ENCODE peak calls at places on chromosomes 7 and 10, in four cellular contexts. N, Z, U and W are unnamed samples.

GRCh38 chr7:54904986-54905385 is 113.8 kb upstream of the EGFR start:
- DNase-seq in N (peak; percentile 39), Z (no peak), U (no peak), W (peak; percentile 67)

GRCh38 chr10:88555190-88555894 is 27.8 kb downstream of the RNLS start:
- DNase-seq in N (no peak), Z (no peak), U (no peak), W (peak; percentile 58)

GRCh38 chr10:74213571-74214162 is 62.6 kb downstream of the ADK start:
- DNase-seq in N (peak; percentile 78), Z (no peak), U (peak; percentile 74), W (peak; percentile 27)

GRCh38 chr10:1150638-1150955 is 94.4 kb downstream of the WDR37 start:
- DNase-seq in N (no peak), Z (no peak), U (no peak), W (no peak)

GRCh38 chr7:84336303-84336702 is 141.7 kb upstream of the SEMA3A start:
- DNase-seq in N (peak; percentile 97), Z (no peak), U (peak; percentile 87), W (peak; percentile 23)

GRCh38 chr7:141874787-141875186 is 33.5 kb upstream of the PRSS37 start:
- DNase-seq in N (peak; percentile 5), Z (no peak), U (no peak), W (no peak)

GRCh38 chr7:142438235-142438922 is 180.5 kb upstream of the PRSS58 start:
- DNase-seq in N (peak; percentile 79), Z (no peak), U (peak; percentile 32), W (peak; percentile 51)

GRCh38 chr10:113425596-113425995 is 127.3 kb upstream of the HABP2 start:
- DNase-seq in N (peak; percentile 39), Z (no peak), U (no peak), W (no peak)

GRCh38 chr7:22430457-22430856 is 69.5 kb downstream of the STEAP1B start:
- DNase-seq in N (peak; percentile 95), Z (peak; percentile 42), U (peak; percentile 57), W (peak; percentile 60)

GRCh38 chr7:132603241-132603789 is 27.0 kb upstream of the PLXNA4 start:
- DNase-seq in N (no peak), Z (no peak), U (no peak), W (no peak)

GRCh38 chr7:116621649-116622048 is 50.3 kb upstream of the MET start:
- DNase-seq in N (no peak), Z (no peak), U (no peak), W (peak; percentile 7)

GRCh38 chr7:141537906-141538305 is 13.3 kb upstream of the AGK start:
- DNase-seq in N (no peak), Z (no peak), U (no peak), W (no peak)

GRCh38 chr7:19989906-19990305 is 216.5 kb upstream of the TMEM196 start:
- DNase-seq in N (no peak), Z (no peak), U (no peak), W (no peak)

GRCh38 chr7:19747740-19748339 is 25.6 kb downstream of the TMEM196 start:
- DNase-seq in N (peak; percentile 58), Z (peak; percentile 5), U (peak; percentile 73), W (peak; percentile 58)

GRCh38 chr7:105988277-105988676 is 25.2 kb downstream of the CDHR3 start:
- DNase-seq in N (no peak), Z (no peak), U (peak; percentile 12), W (peak; percentile 33)

GRCh38 chr10:76618641-76619040 is 1019.0 kb downstream of the KCNMA1 start:
- DNase-seq in N (no peak), Z (no peak), U (no peak), W (no peak)

GRCh38 chr10:49408437-49409306 is 12.8 kb upstream of the DRGX start:
- DNase-seq in N (peak; percentile 17), Z (no peak), U (peak; percentile 2), W (no peak)

GRCh38 chr7:121744877-121745276 is 128.1 kb upstream of the PTPRZ1 start:
- DNase-seq in N (no peak), Z (no peak), U (no peak), W (no peak)

GRCh38 chr7:40978047-40978446 is 724.8 kb downstream of the INHBA start:
- DNase-seq in N (no peak), Z (no peak), U (no peak), W (no peak)

GRCh38 chr10:11335167-11335652 is 276.2 kb downstream of the USP6NL start:
- DNase-seq in N (peak; percentile 61), Z (no peak), U (peak; percentile 47), W (no peak)

GRCh38 chr7:80070391-80070790 is 64.2 kb upstream of the GNAI1 start:
- DNase-seq in N (peak; percentile 64), Z (no peak), U (peak; percentile 37), W (peak; percentile 29)

GRCh38 chr7:44100458-44101303 is 3.5 kb upstream of the AEBP1 start:
- DNase-seq in N (peak; percentile 96), Z (peak; percentile 68), U (peak; percentile 69), W (peak; percentile 88)

GRCh38 chr10:132167976-132168375 is 18.8 kb upstream of the DPYSL4 start:
- DNase-seq in N (no peak), Z (no peak), U (no peak), W (no peak)

GRCh38 chr10:114401195-114401741 is 3.0 kb downstream of the AFAP1L2 start:
- DNase-seq in N (peak; percentile 75), Z (peak; percentile 62), U (peak; percentile 47), W (peak; percentile 37)

GRCh38 chr10:91127341-91128082 is 93.0 kb upstream of the PCGF5 start:
- DNase-seq in N (peak; percentile 12), Z (no peak), U (no peak), W (no peak)

GRCh38 chr10:119316729-119317097 is 109.3 kb downstream of the GRK5 start:
- DNase-seq in N (peak; percentile 84), Z (no peak), U (peak; percentile 76), W (peak; percentile 86)

GRCh38 chr10:32036922-32037321 is 19.3 kb downstream of the KIF5B start:
- DNase-seq in N (no peak), Z (no peak), U (no peak), W (no peak)

GRCh38 chr10:71608863-71609768 is 110.5 kb downstream of the C10orf105 start:
- DNase-seq in N (peak; percentile 80), Z (no peak), U (peak; percentile 69), W (peak; percentile 80)

GRCh38 chr7:156673454-156673853 is 32.9 kb downstream of the RNF32 start:
- DNase-seq in N (no peak), Z (no peak), U (no peak), W (no peak)

GRCh38 chr10:93820434-93820833 is 62.7 kb downstream of the LGI1 start:
- DNase-seq in N (no peak), Z (no peak), U (no peak), W (peak; percentile 20)

GRCh38 chr7:108246227-108246837 is 116.2 kb upstream of the LAMB4 start:
- DNase-seq in N (peak; percentile 83), Z (peak; percentile 88), U (peak; percentile 98), W (peak; percentile 98)

DNA sequence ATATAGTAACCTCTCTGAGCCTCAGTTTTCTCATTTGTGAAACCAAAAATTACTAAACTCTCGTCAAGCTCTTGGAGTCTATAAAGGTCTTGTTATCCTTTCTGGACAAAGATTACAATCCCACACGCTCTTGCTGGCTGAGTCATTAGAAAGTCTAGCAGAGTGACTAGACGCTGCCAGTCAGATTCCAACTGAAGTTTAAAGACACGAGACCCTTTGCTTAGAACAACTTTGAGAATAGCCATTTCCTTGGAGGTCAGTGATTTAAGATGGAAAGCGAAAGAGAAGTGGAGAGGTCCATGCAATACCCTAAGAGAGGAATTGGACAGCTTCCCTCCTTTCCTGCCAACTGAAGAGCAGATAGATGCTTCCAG is 119.5 kb downstream of the APBB1IP start:
- DNase-seq in N (no peak), Z (peak; percentile 55), U (peak; percentile 67), W (peak; percentile 10)
- H3K4me3 ChIP-seq in N (no peak overlapping the region), Z (peak overlapping the region; percentile 5), U (peak overlapping the region; percentile 29), W (no peak overlapping the region)

GRCh38 chr7:100428967-100429636 is 529 bp upstream of the MEPCE start:
- DNase-seq in N (peak; percentile 100), Z (peak; percentile 98), U (peak; percentile 100), W (peak; percentile 100)
- TF ChIP-seq CTCF in N (peak; percentile 11), Z (no peak), U (peak; percentile 19), W (no peak)

GRCh38 chr7:150665882-150666281 is 19.6 kb upstream of the GIMAP2 start:
- DNase-seq in N (no peak), Z (no peak), U (no peak), W (no peak)
- H3K4me3 ChIP-seq in N (no peak overlapping the region), Z (no peak overlapping the region), U (no peak overlapping the region), W (no peak overlapping the region)

DNA sequence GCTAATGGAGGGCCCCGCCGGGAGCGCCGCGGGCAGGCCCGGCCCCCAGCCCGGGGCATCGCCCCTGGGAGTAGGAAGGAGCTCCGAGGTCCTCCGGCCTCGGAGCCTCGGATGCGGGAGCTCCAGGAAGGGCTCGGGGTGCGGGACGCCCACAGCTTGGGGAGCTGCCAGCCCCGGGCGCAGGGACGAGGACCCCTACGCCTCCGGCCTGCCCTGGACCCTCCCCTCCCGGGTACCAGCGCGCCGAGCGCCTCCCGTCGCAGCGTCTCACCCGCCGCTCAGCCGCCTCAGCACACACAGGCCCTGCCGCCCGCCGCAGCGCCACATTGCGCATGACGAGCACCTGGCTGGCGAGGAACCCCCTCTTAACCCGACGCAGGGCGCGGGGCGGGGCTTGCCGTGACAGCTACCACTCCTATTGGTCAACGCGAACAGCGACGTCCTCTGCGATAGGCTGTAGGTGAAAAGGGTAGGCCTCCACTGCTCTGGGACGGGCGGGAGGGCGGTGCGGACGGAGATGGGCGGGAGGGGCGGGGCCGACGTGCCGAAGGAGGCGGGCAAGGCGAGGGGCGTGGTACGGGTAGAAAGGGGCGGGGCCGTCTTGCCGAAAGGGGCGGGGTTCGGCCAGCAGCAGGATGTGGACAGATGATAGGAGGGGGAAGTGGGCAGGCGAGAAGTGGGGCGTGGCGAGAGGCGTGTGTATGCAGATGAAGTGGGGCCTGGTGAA is at the start of gene PITRM1:
- DNase-seq in N (peak; percentile 100), Z (peak; percentile 98), U (peak; percentile 99), W (peak; percentile 100)
- TF ChIP-seq CTCF in N (no peak), Z (no peak), U (no peak), W (no peak)

GRCh38 chr10:133318494-133319127 is 9.9 kb downstream of the ZNF511 start:
- DNase-seq in N (peak; percentile 60), Z (no peak), U (peak; percentile 36), W (peak; percentile 43)
- H3K4me3 ChIP-seq in N (peak overlapping the region; percentile 52), Z (peak overlapping the region; percentile 50), U (peak overlapping the region; percentile 53), W (peak overlapping the region; percentile 40)